ENCODE peak calls at places on chromosomes 2 and 18, in eight cellular contexts. W is cardiac muscle cell; U is gastrocnemius medialis; R is OCI-LY7; G is caudate nucleus; I is A549; Q is naive thymus-derived CD4-positive, alpha-beta T cell; F is neuronal stem cell. P is an unnamed sample.

GRCh38 chr2:177315303-177315887 is 50.9 kb upstream of the NFE2L2 start:
- DNase-seq in W (no peak), U (no peak), R (no peak), G (no peak), I (no peak), Q (no peak), F (no peak), P (no peak)

GRCh38 chr2:188601391-188601790 is 309.7 kb downstream of the GULP1 start:
- DNase-seq in W (no peak), U (no peak), R (no peak), G (no peak), I (no peak), Q (no peak), F (peak; percentile 4), P (no peak)

GRCh38 chr18:22912835-22913234 is 20.3 kb upstream of the RBBP8 start:
- DNase-seq in W (no peak), U (no peak), R (no peak), G (no peak), I (no peak), Q (no peak), F (no peak), P (no peak)

GRCh38 chr2:67215214-67215613 is 181.9 kb upstream of the ETAA1 start:
- DNase-seq in W (peak; percentile 87), U (no peak), R (no peak), G (no peak), I (peak; percentile 6), Q (no peak), F (no peak), P (peak; percentile 77)

GRCh38 chr18:48813833-48814489 is 136.8 kb downstream of the SMAD7 start:
- DNase-seq in W (no peak), U (peak; percentile 0), R (no peak), G (no peak), I (no peak), Q (no peak), F (no peak), P (no peak)

GRCh38 chr2:197804049-197804757 is at the start of gene PLCL1:
- DNase-seq in W (peak; percentile 98), U (peak; percentile 97), R (peak; percentile 89), G (peak; percentile 93), I (peak; percentile 69), Q (peak; percentile 90), F (peak; percentile 89), P (peak; percentile 83)

GRCh38 chr18:54127759-54128378 is 96.6 kb downstream of the MBD2 start:
- DNase-seq in W (peak; percentile 73), U (no peak), R (peak; percentile 55), G (peak; percentile 1), I (peak; percentile 13), Q (no peak), F (peak; percentile 54), P (peak; percentile 81)

GRCh38 chr2:174124171-174124570 is 124.2 kb downstream of the OLA1 start:
- DNase-seq in W (peak; percentile 4), U (no peak), R (no peak), G (no peak), I (no peak), Q (no peak), F (peak; percentile 86), P (no peak)

GRCh38 chr2:237614151-237614720 is 13.2 kb upstream of the LRRFIP1 start:
- DNase-seq in W (peak; percentile 80), U (no peak), R (no peak), G (no peak), I (no peak), Q (no peak), F (no peak), P (no peak)

GRCh38 chr2:225889452-225889851 is 489.9 kb downstream of the NYAP2 start:
- DNase-seq in W (peak; percentile 51), U (no peak), R (peak; percentile 45), G (no peak), I (peak; percentile 10), Q (no peak), F (no peak), P (peak; percentile 65)

GRCh38 chr2:235390108-235390815 is 103.6 kb upstream of the AGAP1 start:
- DNase-seq in W (no peak), U (no peak), R (peak; percentile 68), G (no peak), I (no peak), Q (peak; percentile 24), F (no peak), P (peak; percentile 66)

GRCh38 chr2:192007819-192008218 is 160.9 kb upstream of the CAVIN2 start:
- DNase-seq in W (peak; percentile 5), U (no peak), R (no peak), G (no peak), I (no peak), Q (no peak), F (no peak), P (no peak)

GRCh38 chr2:95277246-95277906 is 3.1 kb downstream of the PROM2 start:
- DNase-seq in W (no peak), U (no peak), R (peak; percentile 6), G (no peak), I (no peak), Q (no peak), F (no peak), P (peak; percentile 69)

GRCh38 chr2:204264068-204264693 is 281.1 kb upstream of the PARD3B start:
- DNase-seq in W (no peak), U (no peak), R (no peak), G (no peak), I (no peak), Q (no peak), F (peak; percentile 53), P (no peak)

GRCh38 chr2:204268971-204269370 is 276.3 kb upstream of the PARD3B start:
- DNase-seq in W (no peak), U (no peak), R (no peak), G (no peak), I (no peak), Q (no peak), F (no peak), P (no peak)

GRCh38 chr2:204268458-204268857 is 276.8 kb upstream of the PARD3B start:
- DNase-seq in W (no peak), U (no peak), R (no peak), G (no peak), I (no peak), Q (no peak), F (no peak), P (no peak)

GRCh38 chr2:204264746-204265145 is 280.5 kb upstream of the PARD3B start:
- DNase-seq in W (no peak), U (no peak), R (no peak), G (no peak), I (no peak), Q (no peak), F (no peak), P (no peak)

GRCh38 chr2:204265701-204266310 is 279.5 kb upstream of the PARD3B start:
- DNase-seq in W (no peak), U (no peak), R (no peak), G (peak; percentile 40), I (no peak), Q (no peak), F (no peak), P (no peak)
- H3K27ac ChIP-seq in W (no peak overlapping the region), U (no peak overlapping the region), R (no peak overlapping the region), G (peak overlapping the region; percentile 60), I (no peak overlapping the region), Q (no peak overlapping the region), F (no peak overlapping the region), P (no peak overlapping the region)

GRCh38 chr18:74283646-74284045 is 8.1 kb downstream of the CYB5A start:
- DNase-seq in W (no peak), U (no peak), R (no peak), G (no peak), I (no peak), Q (no peak), F (no peak), P (no peak)

GRCh38 chr18:74281011-74281638 is 10.6 kb downstream of the CYB5A start:
- DNase-seq in W (no peak), U (no peak), R (no peak), G (no peak), I (no peak), Q (no peak), F (no peak), P (no peak)

GRCh38 chr18:74283255-74283554 is 8.6 kb downstream of the CYB5A start:
- DNase-seq in W (no peak), U (no peak), R (no peak), G (no peak), I (no peak), Q (no peak), F (no peak), P (no peak)

GRCh38 chr18:74282359-74283254 is 9.2 kb downstream of the CYB5A start:
- DNase-seq in W (no peak), U (no peak), R (no peak), G (no peak), I (no peak), Q (no peak), F (no peak), P (no peak)

DNA sequence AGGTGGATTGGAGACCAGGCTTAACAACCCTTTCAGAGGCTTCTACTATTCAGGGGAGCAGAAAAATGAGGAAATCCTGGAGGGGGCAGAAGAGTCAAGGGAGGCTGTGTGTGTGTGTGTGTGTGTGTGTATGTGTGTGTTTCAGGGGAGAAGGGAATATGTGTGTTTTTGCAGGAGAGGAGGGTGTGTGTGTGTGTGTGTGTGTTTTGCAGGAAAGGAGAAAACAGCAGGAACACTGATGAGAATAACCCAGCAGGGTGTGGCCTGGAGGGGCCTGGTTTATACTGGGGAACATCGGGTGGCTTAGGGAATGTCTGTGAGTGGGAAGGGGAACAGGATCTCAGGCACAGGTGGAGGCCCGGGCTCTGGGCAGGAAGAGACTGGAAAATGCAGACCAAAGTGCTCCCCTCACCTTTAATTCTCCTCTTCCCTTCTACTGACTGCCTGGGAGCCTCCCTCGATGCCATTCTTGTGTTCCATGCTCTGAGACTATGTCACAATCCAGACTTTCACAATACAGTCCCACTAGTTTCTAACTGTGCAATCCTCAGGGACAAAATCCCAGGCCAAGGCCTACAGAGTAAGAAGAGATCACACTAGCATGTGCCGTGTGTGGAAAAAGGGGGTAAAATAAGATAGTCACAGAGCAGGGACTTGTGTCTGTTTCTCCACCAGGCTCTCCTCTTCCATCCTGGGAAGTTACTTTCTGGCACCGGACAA is 10.0 kb downstream of the CYB5A start:
- DNase-seq in W (no peak), U (peak; percentile 62), R (no peak), G (no peak), I (no peak), Q (no peak), F (no peak), P (no peak)
- H3K27ac ChIP-seq in W (no peak overlapping the region), U (peak overlapping the region; percentile 61), R (no peak overlapping the region), G (no peak overlapping the region), I (peak overlapping the region; percentile 58), Q (no peak overlapping the region), F (no peak overlapping the region), P (no peak overlapping the region)

DNA sequence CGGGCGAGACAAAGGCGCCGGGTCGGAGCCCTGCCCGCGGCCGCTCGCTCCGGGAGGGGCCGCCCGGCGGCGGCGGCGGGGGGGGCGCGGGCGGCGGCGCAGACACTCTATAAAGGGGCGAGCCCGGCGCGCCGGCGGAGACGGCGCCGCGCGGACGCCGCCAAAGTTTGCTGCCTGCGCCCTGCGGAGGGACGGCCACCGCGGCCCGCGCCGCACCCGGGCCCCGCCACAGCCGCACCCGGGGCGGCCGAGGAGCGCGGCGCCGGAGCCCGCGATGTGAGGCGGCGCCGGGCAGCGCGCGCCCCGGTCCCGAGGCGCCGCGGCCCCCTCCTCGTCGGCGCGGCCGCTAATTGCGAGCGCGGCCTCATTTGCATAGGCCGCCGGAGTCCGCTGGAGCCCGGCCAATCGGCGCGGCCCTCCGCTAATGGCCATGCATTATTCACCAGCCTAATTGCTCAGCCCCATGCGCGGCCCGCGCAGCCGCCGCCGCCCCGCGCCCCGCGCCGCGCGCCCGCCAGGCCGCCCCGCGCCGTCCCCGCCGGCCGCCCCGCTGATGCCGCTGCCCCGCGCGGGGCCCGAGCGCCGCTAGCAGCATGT is at the start of gene SALL3:
- DNase-seq in W (peak; percentile 47), U (no peak), R (no peak), G (no peak), I (no peak), Q (no peak), F (no peak), P (no peak)
- H3K27ac ChIP-seq in W (no peak within 1 kb of the TSS), U (no peak within 1 kb of the TSS), R (no peak within 1 kb of the TSS), G (peak within 1 kb of the TSS; percentile 76), I (no peak within 1 kb of the TSS), Q (no peak within 1 kb of the TSS), F (peak within 1 kb of the TSS; percentile 17), P (no peak within 1 kb of the TSS)

GRCh38 chr2:242088471-242089212 is 219.1 kb downstream of the RTP5 start:
- DNase-seq in W (peak; percentile 93), U (peak; percentile 88), R (peak; percentile 93), G (peak; percentile 71), I (peak; percentile 61), Q (peak; percentile 90), F (peak; percentile 67), P (peak; percentile 97)
- H3K27ac ChIP-seq in W (no peak overlapping the region), U (peak overlapping the region; percentile 87), R (no peak overlapping the region), G (peak overlapping the region; percentile 62), I (peak overlapping the region; percentile 74), Q (peak overlapping the region; percentile 75), F (no peak overlapping the region), P (no peak overlapping the region)

P was measured in Karpas-422.